ENCODE peak calls at places on chromosome 12, in ten cellular contexts. D is tibial artery, V is RPMI7951, R is NCI-H774, A is NCI-H2081, Q is ELR, U is AG04449, S is GDM1, T is fibroblast of mammary gland, B is activated T-cell treated with anti-CD3 and anti-CD28 coated beads for 48 hours. E is an unnamed sample.

GRCh38 chr12:18570543-18570942 is 167.3 kb downstream of the PLCZ1 start:
- DNase-seq in T (no peak), S (no peak), U (no peak), A (no peak), R (no peak), D (no peak), B (no peak), V (no peak), Q (no peak), E (no peak)

GRCh38 chr12:43221216-43221615 is 330.8 kb downstream of the ADAMTS20 start:
- DNase-seq in S (no peak), R (no peak), T (no peak), D (no peak), U (no peak), Q (no peak), B (no peak), V (no peak), A (no peak), E (peak)

GRCh38 chr12:2306012-2306411 is 253.2 kb downstream of the CACNA1C start:
- DNase-seq in A (no peak), T (no peak), B (no peak), R (no peak), U (no peak), S (peak), V (peak), Q (no peak), D (no peak), E (peak)

GRCh38 chr12:121748571-121749265 is 36.2 kb downstream of the TMEM120B start:
- DNase-seq in B (no peak), A (no peak), T (peak), V (peak), R (no peak), Q (peak), D (no peak), S (peak), U (peak), E (peak)

GRCh38 chr12:58387199-58387598 is 445.8 kb downstream of the ATP23 start:
- DNase-seq in Q (peak), V (peak), B (no peak), D (no peak), R (no peak), U (no peak), A (no peak), S (no peak), T (peak), E (peak)

GRCh38 chr12:57816855-57817151 is 1.7 kb downstream of the AVIL start:
- DNase-seq in D (peak), A (no peak), T (peak), V (no peak), R (no peak), S (no peak), U (no peak), B (no peak), Q (no peak), E (no peak)

GRCh38 chr12:22803725-22804124 is 178.8 kb downstream of the ETNK1 start:
- DNase-seq in S (no peak), R (no peak), A (no peak), B (no peak), Q (no peak), U (no peak), D (no peak), T (no peak), V (no peak), E (peak)

GRCh38 chr12:89883630-89884364 is 175.2 kb upstream of the ATP2B1 start:
- DNase-seq in A (peak), U (no peak), T (peak), V (peak), B (no peak), R (peak), S (no peak), D (no peak), Q (no peak), E (peak)

GRCh38 chr12:106378788-106379187 is 21.2 kb downstream of the POLR3B start:
- DNase-seq in R (no peak), Q (no peak), D (no peak), T (no peak), V (no peak), U (no peak), S (no peak), A (no peak), B (no peak), E (no peak)

GRCh38 chr12:105341010-105341409 is 10.5 kb downstream of the C12orf75 start:
- DNase-seq in R (no peak), T (peak), D (no peak), B (no peak), Q (peak), A (no peak), U (no peak), S (no peak), V (no peak), E (no peak)

GRCh38 chr12:113893221-113893620 is 72.9 kb downstream of the RBM19 start:
- DNase-seq in V (no peak), T (no peak), Q (no peak), B (no peak), A (no peak), R (no peak), D (no peak), U (no peak), S (no peak), E (no peak)